ENCODE peak calls at places on chromosomes 6 and 20, in six cellular contexts. One of them, this sample, is unnamed.

GRCh38 chr20:19903168-19903676 is 113.9 kb upstream of the NAA20 start:
- DNase-seq in K562: peak; percentile 8
- DNase-seq in HCT116: no peak
- DNase-seq in GM12878: no peak
- DNase-seq in HepG2: peak; percentile 86
- DNase-seq in H1: no peak
- DNase-seq in this sample: no peak

GRCh38 chr6:43257746-43258145 is 14.5 kb downstream of the TTBK1 start:
- DNase-seq in HCT116: no peak
- DNase-seq in H1: no peak
- DNase-seq in K562: no peak
- DNase-seq in GM12878: no peak
- DNase-seq in HepG2: no peak
- DNase-seq in this sample: no peak

GRCh38 chr20:50528129-50528528 is 17.9 kb downstream of the PTPN1 start:
- DNase-seq in K562: no peak
- DNase-seq in HCT116: no peak
- DNase-seq in GM12878: no peak
- DNase-seq in H1: no peak
- DNase-seq in HepG2: no peak
- DNase-seq in this sample: no peak

GRCh38 chr6:100186552-100186951 is 192.5 kb upstream of the MCHR2 start:
- DNase-seq in HCT116: no peak
- DNase-seq in HepG2: no peak
- DNase-seq in K562: no peak
- DNase-seq in GM12878: no peak
- DNase-seq in H1: no peak
- DNase-seq in this sample: no peak

GRCh38 chr6:140857734-140858380 is 1274.9 kb upstream of the GJE1 start:
- DNase-seq in HepG2: no peak
- DNase-seq in H1: no peak
- DNase-seq in GM12878: no peak
- DNase-seq in K562: no peak
- DNase-seq in HCT116: peak; percentile 24
- DNase-seq in this sample: no peak

GRCh38 chr6:164531745-164532144 is 777.7 kb downstream of the C6orf118 start:
- DNase-seq in HepG2: no peak
- DNase-seq in K562: no peak
- DNase-seq in H1: no peak
- DNase-seq in HCT116: no peak
- DNase-seq in GM12878: no peak
- DNase-seq in this sample: no peak

GRCh38 chr6:153673214-153673613 is 365.8 kb upstream of the OPRM1 start:
- DNase-seq in GM12878: no peak
- DNase-seq in HCT116: no peak
- DNase-seq in HepG2: no peak
- DNase-seq in K562: no peak
- DNase-seq in H1: no peak
- DNase-seq in this sample: no peak

GRCh38 chr20:32029561-32029960 is 19.3 kb downstream of the CCM2L start:
- DNase-seq in K562: no peak
- DNase-seq in H1: no peak
- DNase-seq in HepG2: no peak
- DNase-seq in HCT116: no peak
- DNase-seq in GM12878: no peak
- DNase-seq in this sample: no peak

GRCh38 chr6:134642217-134642616 is 307.7 kb downstream of the ALDH8A1 start:
- DNase-seq in H1: no peak
- DNase-seq in HCT116: no peak
- DNase-seq in K562: no peak
- DNase-seq in GM12878: no peak
- DNase-seq in HepG2: no peak
- DNase-seq in this sample: no peak

GRCh38 chr6:137850816-137851602 is 16.1 kb upstream of the TNFAIP3 start:
- DNase-seq in H1: no peak
- DNase-seq in K562: peak; percentile 70
- DNase-seq in GM12878: no peak
- DNase-seq in HepG2: no peak
- DNase-seq in HCT116: no peak
- DNase-seq in this sample: no peak

GRCh38 chr20:36402708-36403107 is 96.6 kb downstream of the DLGAP4 start:
- DNase-seq in HepG2: no peak
- DNase-seq in H1: no peak
- DNase-seq in HCT116: no peak
- DNase-seq in GM12878: no peak
- DNase-seq in K562: no peak
- DNase-seq in this sample: no peak

GRCh38 chr20:3732327-3733118 is at the start of gene HSPA12B:
- DNase-seq in H1: peak; percentile 72
- DNase-seq in GM12878: no peak
- DNase-seq in K562: no peak
- DNase-seq in HCT116: no peak
- DNase-seq in HepG2: no peak
- DNase-seq in this sample: peak; percentile 87

GRCh38 chr6:2044192-2044591 is 201.2 kb downstream of the GMDS start:
- DNase-seq in H1: no peak
- DNase-seq in HCT116: no peak
- DNase-seq in GM12878: no peak
- DNase-seq in K562: no peak
- DNase-seq in HepG2: no peak
- DNase-seq in this sample: no peak

GRCh38 chr6:20946037-20946436 is 411.8 kb downstream of the CDKAL1 start:
- DNase-seq in HCT116: no peak
- DNase-seq in K562: no peak
- DNase-seq in GM12878: peak; percentile 43
- DNase-seq in HepG2: peak; percentile 35
- DNase-seq in H1: no peak
- DNase-seq in this sample: no peak

GRCh38 chr6:71855406-71855805 is 30.9 kb upstream of the RIMS1 start:
- DNase-seq in HCT116: no peak
- DNase-seq in HepG2: peak; percentile 0
- DNase-seq in K562: no peak
- DNase-seq in H1: no peak
- DNase-seq in GM12878: no peak
- DNase-seq in this sample: no peak

GRCh38 chr20:63234693-63235398 is 859 bp upstream of the BIRC7 start:
- DNase-seq in HCT116: no peak
- DNase-seq in HepG2: peak; percentile 60
- DNase-seq in K562: peak; percentile 50
- DNase-seq in GM12878: no peak
- DNase-seq in H1: peak; percentile 85
- DNase-seq in this sample: no peak

GRCh38 chr6:92770540-92770939 is 648.8 kb downstream of the EPHA7 start:
- DNase-seq in HepG2: no peak
- DNase-seq in K562: no peak
- DNase-seq in HCT116: no peak
- DNase-seq in H1: no peak
- DNase-seq in GM12878: no peak
- DNase-seq in this sample: no peak

GRCh38 chr20:37202267-37202943 is 23.1 kb upstream of the MROH8 start:
- DNase-seq in GM12878: no peak
- DNase-seq in K562: peak; percentile 48
- DNase-seq in H1: no peak
- DNase-seq in HCT116: peak; percentile 35
- DNase-seq in HepG2: peak; percentile 81
- DNase-seq in this sample: peak; percentile 66

GRCh38 chr6:47076422-47077344 is 34.6 kb upstream of the ADGRF1 start:
- DNase-seq in K562: no peak
- DNase-seq in HCT116: no peak
- DNase-seq in H1: no peak
- DNase-seq in HepG2: peak; percentile 100
- DNase-seq in GM12878: no peak
- DNase-seq in this sample: no peak

GRCh38 chr6:37171141-37171969 is 1.4 kb downstream of the PIM1 start:
- DNase-seq in HCT116: no peak
- DNase-seq in K562: peak; percentile 73
- DNase-seq in GM12878: no peak
- DNase-seq in H1: peak; percentile 60
- DNase-seq in HepG2: no peak
- DNase-seq in this sample: peak; percentile 46
- TF ChIP-seq JUND in HCT116: no peak
- TF ChIP-seq JUND in K562: no peak
- TF ChIP-seq JUND in GM12878: no peak
- TF ChIP-seq JUND in H1: no peak
- TF ChIP-seq JUND in HepG2: no peak
- TF ChIP-seq JUND in this sample: no peak

GRCh38 chr6:114579486-114579885 is 236.7 kb upstream of the HS3ST5 start:
- DNase-seq in GM12878: no peak
- DNase-seq in HepG2: no peak
- DNase-seq in HCT116: no peak
- DNase-seq in H1: no peak
- DNase-seq in K562: no peak
- DNase-seq in this sample: no peak
- H3K9ac ChIP-seq in GM12878: no peak overlapping the region
- H3K9ac ChIP-seq in HepG2: no peak overlapping the region
- H3K9ac ChIP-seq in HCT116: no peak overlapping the region
- H3K9ac ChIP-seq in H1: no peak overlapping the region
- H3K9ac ChIP-seq in K562: no peak overlapping the region
- H3K9ac ChIP-seq in this sample: no peak overlapping the region

GRCh38 chr6:35343835-35344550 is 1.6 kb downstream of the PPARD start:
- DNase-seq in HCT116: no peak
- DNase-seq in K562: no peak
- DNase-seq in H1: no peak
- DNase-seq in GM12878: no peak
- DNase-seq in HepG2: no peak
- DNase-seq in this sample: peak; percentile 68
- TF ChIP-seq JUND in HCT116: no peak
- TF ChIP-seq JUND in K562: no peak
- TF ChIP-seq JUND in H1: no peak
- TF ChIP-seq JUND in GM12878: no peak
- TF ChIP-seq JUND in HepG2: no peak
- TF ChIP-seq JUND in this sample: no peak

GRCh38 chr20:62201173-62202082 is 18.6 kb downstream of the MTG2 start:
- DNase-seq in H1: no peak
- DNase-seq in HepG2: no peak
- DNase-seq in GM12878: peak; percentile 26
- DNase-seq in HCT116: no peak
- DNase-seq in K562: no peak
- DNase-seq in this sample: no peak
- H3K9ac ChIP-seq in H1: no peak overlapping the region
- H3K9ac ChIP-seq in HepG2: no peak overlapping the region
- H3K9ac ChIP-seq in GM12878: no peak overlapping the region
- H3K9ac ChIP-seq in HCT116: no peak overlapping the region
- H3K9ac ChIP-seq in K562: peak overlapping the region; percentile 13
- H3K9ac ChIP-seq in this sample: no peak overlapping the region

This sample was measured in SK-N-SH.